ENCODE peak calls at places on chromosomes 7 and 10, in six cellular contexts. X, U, G, T, I and V are unnamed samples.

GRCh38 chr7:2782565-2782964 is 61.5 kb downstream of the GNA12 start:
- DNase-seq in X (no peak), U (no peak), G (no peak), T (no peak), I (no peak), V (no peak)

GRCh38 chr10:125068406-125068805 is 92.0 kb downstream of the CTBP2 start:
- DNase-seq in X (no peak), U (no peak), G (no peak), T (no peak), I (no peak), V (no peak)

GRCh38 chr10:100520811-100521210 is 1.1 kb upstream of the SEC31B start:
- DNase-seq in X (no peak), U (no peak), G (no peak), T (no peak), I (no peak), V (no peak)

GRCh38 chr10:124657806-124658205 is 86.4 kb downstream of the FAM53B start:
- DNase-seq in X (no peak), U (no peak), G (no peak), T (no peak), I (no peak), V (no peak)

GRCh38 chr7:15007507-15007906 is 105.0 kb upstream of the DGKB start:
- DNase-seq in X (peak), U (peak), G (peak), T (peak), I (peak), V (no peak)

GRCh38 chr7:98958968-98959367 is 80.6 kb downstream of the TRRAP start:
- DNase-seq in X (no peak), U (no peak), G (no peak), T (no peak), I (no peak), V (no peak)

GRCh38 chr10:46229144-46229563 is 57.6 kb upstream of the ANTXRL start:
- DNase-seq in X (peak), U (peak), G (peak), T (peak), I (no peak), V (no peak)

GRCh38 chr10:33087922-33088321 is 129.9 kb upstream of the ITGB1 start:
- DNase-seq in X (no peak), U (no peak), G (no peak), T (no peak), I (no peak), V (no peak)

GRCh38 chr7:109522585-109522984 is 952.9 kb downstream of the DNAJB9 start:
- DNase-seq in X (no peak), U (no peak), G (no peak), T (no peak), I (no peak), V (no peak)

GRCh38 chr10:48501226-48501625 is 103.6 kb downstream of the ARHGAP22 start:
- DNase-seq in X (no peak), U (no peak), G (no peak), T (no peak), I (no peak), V (no peak)

GRCh38 chr10:24465899-24466615 is 257.1 kb downstream of the KIAA1217 start:
- DNase-seq in X (peak), U (no peak), G (peak), T (no peak), I (peak), V (no peak)

GRCh38 chr10:31404640-31405039 is 85.6 kb downstream of the ZEB1 start:
- DNase-seq in X (no peak), U (no peak), G (peak), T (peak), I (no peak), V (peak)

GRCh38 chr10:54441286-54441685 is 359.7 kb downstream of the PCDH15 start:
- DNase-seq in X (peak), U (no peak), G (no peak), T (no peak), I (no peak), V (no peak)

GRCh38 chr7:103989785-103990775 is 622 bp upstream of the RELN start:
- DNase-seq in X (no peak), U (peak), G (peak), T (peak), I (no peak), V (no peak)

GRCh38 chr7:138979226-138979979 is 1.8 kb downstream of the KIAA1549 start:
- DNase-seq in X (peak), U (no peak), G (no peak), T (peak), I (peak), V (no peak)

GRCh38 chr10:22086730-22087364 is 83.3 kb upstream of the DNAJC1 start:
- DNase-seq in X (peak), U (peak), G (peak), T (peak), I (peak), V (no peak)

GRCh38 chr7:74191231-74191630 is 17.1 kb downstream of the EIF4H start:
- DNase-seq in X (no peak), U (no peak), G (no peak), T (no peak), I (no peak), V (no peak)

GRCh38 chr10:112792487-112793196 is 157.4 kb upstream of the TCF7L2 start:
- DNase-seq in X (no peak), U (no peak), G (no peak), T (no peak), I (no peak), V (no peak)

GRCh38 chr7:151091988-151092387 is 5.7 kb downstream of the AGAP3 start:
- DNase-seq in X (no peak), U (no peak), G (no peak), T (no peak), I (no peak), V (no peak)

GRCh38 chr10:102004376-102004775 is 51.6 kb downstream of the ARMH3 start:
- DNase-seq in X (no peak), U (no peak), G (no peak), T (no peak), I (no peak), V (no peak)

GRCh38 chr10:126171555-126171954 is 216.7 kb downstream of the ADAM12 start:
- DNase-seq in X (no peak), U (no peak), G (no peak), T (no peak), I (no peak), V (no peak)

GRCh38 chr7:142638581-142638980 is 110.7 kb upstream of the PRSS1 start:
- DNase-seq in X (no peak), U (no peak), G (no peak), T (no peak), I (no peak), V (no peak)

GRCh38 chr7:128673571-128673970 is 1.5 kb downstream of the GARIN1A start:
- DNase-seq in X (no peak), U (no peak), G (no peak), T (no peak), I (no peak), V (no peak)

GRCh38 chr7:44259547-44260457 is 59.0 kb downstream of the YKT6 start:
- DNase-seq in X (no peak), U (no peak), G (no peak), T (no peak), I (no peak), V (no peak)

GRCh38 chr7:34322841-34323240 is 335.2 kb upstream of the NPSR1 start:
- DNase-seq in X (no peak), U (no peak), G (no peak), T (no peak), I (no peak), V (no peak)

GRCh38 chr7:152459724-152460251 is 24.0 kb upstream of the KMT2C start:
- DNase-seq in X (no peak), U (no peak), G (peak), T (peak), I (no peak), V (peak)

GRCh38 chr7:117993377-117994003 is 120.2 kb upstream of the CTTNBP2 start:
- DNase-seq in X (peak), U (peak), G (peak), T (peak), I (peak), V (peak)

GRCh38 chr10:126097558-126098215 is 201.3 kb downstream of the FANK1 start:
- DNase-seq in X (no peak), U (peak), G (no peak), T (no peak), I (no peak), V (no peak)

GRCh38 chr10:29681700-29682444 is 47.1 kb upstream of the SVIL start:
- DNase-seq in X (no peak), U (no peak), G (no peak), T (no peak), I (no peak), V (peak)

GRCh38 chr10:47384148-47384921 is at the start of gene ZNF488:
- DNase-seq in X (peak), U (peak), G (peak), T (peak), I (peak), V (peak)

GRCh38 chr7:83162402-83163256 is at the start of gene PCLO:
- DNase-seq in X (peak), U (peak), G (peak), T (peak), I (peak), V (peak)

GRCh38 chr7:123360631-123361030 is 160.9 kb upstream of the SLC13A1 start:
- DNase-seq in X (no peak), U (no peak), G (no peak), T (peak), I (no peak), V (no peak)

GRCh38 chr7:73463260-73463659 is 29.7 kb downstream of the FZD9 start:
- DNase-seq in X (no peak), U (no peak), G (no peak), T (no peak), I (no peak), V (no peak)

GRCh38 chr10:103872137-103872933 is 17.0 kb upstream of the SH3PXD2A start:
- DNase-seq in X (peak), U (no peak), G (no peak), T (no peak), I (no peak), V (no peak)

GRCh38 chr7:75639071-75639892 is 99.5 kb downstream of the HIP1 start:
- DNase-seq in X (peak), U (peak), G (peak), T (peak), I (no peak), V (no peak)

GRCh38 chr10:48981310-48981907 is 41.8 kb upstream of the LRRC18 start:
- DNase-seq in X (peak), U (peak), G (peak), T (peak), I (peak), V (peak)

GRCh38 chr7:47293884-47294568 is 287.9 kb downstream of the TNS3 start:
- DNase-seq in X (no peak), U (no peak), G (no peak), T (no peak), I (no peak), V (peak)
- H3K27ac ChIP-seq in X (no peak), U (no peak), G (no peak), T (no peak), I (no peak), V (no peak)

GRCh38 chr7:157224627-157225026 is 85.9 kb downstream of the UBE3C start:
- DNase-seq in X (peak), U (no peak), G (peak), T (peak), I (no peak), V (no peak)
- TF ChIP-seq CTCF in X (peak), U (peak), G (peak), T (peak), I (no peak), V (no peak)

DNA sequence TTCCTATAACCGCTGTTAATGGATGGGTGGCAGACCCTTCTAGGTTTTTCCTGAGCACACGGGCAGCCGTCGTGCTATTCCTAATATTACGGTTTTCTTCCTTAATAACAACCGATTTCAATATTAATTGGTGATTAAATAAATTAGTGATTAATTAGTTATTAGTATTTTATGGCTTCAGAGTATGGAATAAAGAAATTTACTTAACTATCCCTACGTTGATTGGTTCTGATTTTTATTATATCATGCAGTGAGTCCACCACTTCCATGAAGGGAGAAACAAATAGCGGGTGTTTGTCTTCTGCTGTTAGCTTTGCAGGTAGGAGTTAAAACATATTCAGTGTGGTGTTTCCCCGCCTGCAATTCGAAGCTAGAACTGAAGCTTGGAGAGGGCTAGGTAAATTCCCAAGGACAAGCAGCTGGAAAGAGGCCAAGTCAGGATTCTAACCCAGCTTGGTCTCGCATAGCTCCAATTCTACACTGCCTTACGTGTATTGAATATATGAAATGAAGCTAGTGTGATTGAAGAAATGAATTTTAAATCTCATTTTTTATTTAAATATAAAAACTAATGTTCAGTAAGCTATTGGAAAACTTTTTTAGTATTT is 937 bp upstream of the CSTF2T start:
- DNase-seq in X (no peak), U (peak), G (peak), T (no peak), I (no peak), V (no peak)
- TF ChIP-seq REST in X (no peak), U (no peak), G (no peak), T (no peak), I (no peak), V (no peak)

GRCh38 chr7:81285142-81285871 is 366.5 kb upstream of the SEMA3C start:
- DNase-seq in X (no peak), U (no peak), G (no peak), T (no peak), I (peak), V (no peak)
- H3K27ac ChIP-seq in X (no peak), U (no peak), G (no peak), T (peak), I (peak), V (no peak)

GRCh38 chr10:75616076-75616475 is 184.7 kb downstream of the LRMDA start:
- DNase-seq in X (no peak), U (no peak), G (no peak), T (no peak), I (no peak), V (no peak)
- TF ChIP-seq CTCF in X (no peak), U (no peak), G (no peak), T (no peak), I (no peak), V (no peak)

GRCh38 chr10:8829592-8829991 is 775.1 kb downstream of the GATA3 start:
- DNase-seq in X (peak), U (no peak), G (no peak), T (no peak), I (no peak), V (no peak)
- TF ChIP-seq REST in X (no peak), U (no peak), G (no peak), T (no peak), I (no peak), V (no peak)